ENCODE peak calls at places on chromosomes 16 and 17, in nine cellular contexts. Z is thoracic aorta; R is IMR-90; Q is testis; J is upper lobe of left lung; K is effector memory CD4-positive, alpha-beta T cell; F is OCI-LY7; B is RWPE2; T is AG04450. V is an unnamed sample. For H3K9me3, the result is how much of the 10 kb centered on the place peaks cover.

GRCh38 chr17:16269658-16270057 is 52.6 kb downstream of the PIGL start:
- DNase-seq in Z (no peak), F (no peak), J (no peak), B (no peak), Q (no peak), T (no peak), K (no peak), R (peak), V (no peak)

GRCh38 chr16:54538241-54538640 is 251.7 kb upstream of the IRX3 start:
- DNase-seq in F (no peak), R (no peak), Z (no peak), T (no peak), J (no peak), B (no peak), Q (no peak), K (no peak), V (no peak)

GRCh38 chr17:55825213-55825612 is 74.4 kb downstream of the PCTP start:
- DNase-seq in J (no peak), Z (no peak), B (no peak), R (no peak), K (no peak), T (no peak), Q (no peak), F (peak), V (no peak)

GRCh38 chr16:8184854-8185253 is 405.5 kb downstream of the TMEM114 start:
- DNase-seq in B (no peak), F (no peak), Z (no peak), K (no peak), J (no peak), R (no peak), Q (no peak), T (no peak), V (no peak)

GRCh38 chr17:80485846-80486245 is 9.4 kb upstream of the NPTX1 start:
- DNase-seq in T (no peak), Q (no peak), Z (no peak), K (no peak), F (peak), B (no peak), J (no peak), R (no peak), V (no peak)

GRCh38 chr17:7190276-7190917 is 11.2 kb upstream of the ASGR1 start:
- DNase-seq in Q (no peak), K (no peak), F (no peak), J (no peak), T (no peak), Z (no peak), B (no peak), R (no peak), V (no peak)

GRCh38 chr17:218711-219110 is 37.3 kb upstream of the DOC2B start:
- DNase-seq in F (no peak), Q (no peak), B (peak), R (no peak), T (no peak), Z (no peak), K (no peak), J (no peak), V (no peak)

GRCh38 chr17:21020622-21021021 is 22.2 kb downstream of the USP22 start:
- DNase-seq in K (no peak), B (no peak), J (no peak), F (no peak), Q (no peak), T (no peak), Z (no peak), R (no peak), V (no peak)

GRCh38 chr17:9982159-9982558 is 77.1 kb upstream of the RCVRN start:
- DNase-seq in F (no peak), R (no peak), Z (no peak), Q (no peak), T (no peak), K (no peak), B (no peak), J (no peak), V (no peak)

GRCh38 chr16:70767377-70768204 is 33.4 kb downstream of the VAC14 start:
- DNase-seq in Q (no peak), R (no peak), J (no peak), F (no peak), B (no peak), K (no peak), T (no peak), Z (no peak), V (no peak)

GRCh38 chr16:29994613-29995329 is 646 bp downstream of the HIRIP3 start:
- DNase-seq in Z (no peak), R (peak), F (no peak), T (no peak), B (peak), Q (no peak), J (peak), K (no peak), V (no peak)

GRCh38 chr17:67164298-67164697 is 80.7 kb downstream of the HELZ start:
- DNase-seq in B (no peak), J (no peak), R (no peak), F (no peak), Q (no peak), K (no peak), Z (no peak), T (no peak), V (no peak)

GRCh38 chr16:19304670-19305240 is 19.2 kb downstream of the CLEC19A start:
- DNase-seq in R (no peak), B (no peak), Z (no peak), F (no peak), K (no peak), Q (no peak), J (no peak), T (no peak), V (no peak)

GRCh38 chr16:20884240-20884556 is 16.0 kb downstream of the DCUN1D3 start:
- DNase-seq in F (no peak), K (no peak), J (no peak), R (peak), Z (no peak), T (peak), Q (no peak), B (no peak), V (no peak)

GRCh38 chr17:68740555-68741447 is 139.6 kb upstream of the FAM20A start:
- DNase-seq in B (no peak), Q (no peak), T (no peak), J (no peak), Z (no peak), F (no peak), R (no peak), K (no peak), V (no peak)

GRCh38 chr16:78742501-78743283 is 643.2 kb downstream of the WWOX start:
- DNase-seq in B (no peak), R (peak), T (no peak), Q (peak), J (peak), F (peak), K (peak), Z (no peak), V (peak)

GRCh38 chr17:79859676-79860615 is 20.7 kb upstream of the CBX4 start:
- DNase-seq in Z (no peak), R (no peak), F (no peak), B (no peak), J (no peak), T (no peak), Q (peak), K (no peak), V (no peak)

GRCh38 chr17:9900744-9901143 is 4.3 kb downstream of the RCVRN start:
- DNase-seq in Z (no peak), J (no peak), R (peak), B (no peak), K (no peak), T (no peak), Q (no peak), F (no peak), V (no peak)

GRCh38 chr17:3887811-3888210 is 5.0 kb downstream of the CAMKK1 start:
- DNase-seq in T (no peak), K (no peak), F (no peak), Z (no peak), Q (no peak), B (no peak), J (no peak), R (no peak), V (no peak)

GRCh38 chr17:41873559-41874292 is 8.5 kb upstream of the KLHL11 start:
- DNase-seq in Z (no peak), Q (no peak), R (no peak), K (no peak), J (no peak), F (no peak), T (no peak), B (no peak), V (no peak)

GRCh38 chr17:42132941-42133340 is 10.3 kb downstream of the HSPB9 start:
- DNase-seq in R (peak), T (no peak), F (no peak), K (no peak), J (peak), Q (no peak), Z (no peak), B (no peak), V (no peak)

GRCh38 chr16:15494231-15494630 is 59.8 kb downstream of the BMERB1 start:
- DNase-seq in K (no peak), Q (no peak), B (no peak), T (no peak), R (peak), J (no peak), F (no peak), Z (no peak), V (no peak)

GRCh38 chr17:692116-692515 is 22.5 kb downstream of the VPS53 start:
- DNase-seq in R (peak), Z (no peak), T (no peak), K (no peak), Q (no peak), J (no peak), B (no peak), F (no peak), V (no peak)

GRCh38 chr16:22671301-22672076 is 142.5 kb upstream of the HS3ST2 start:
- DNase-seq in J (no peak), B (no peak), Z (no peak), T (no peak), R (peak), F (no peak), Q (no peak), K (no peak), V (no peak)

GRCh38 chr17:40617678-40618240 is 29.9 kb downstream of the SMARCE1 start:
- DNase-seq in R (no peak), T (no peak), J (no peak), F (no peak), K (no peak), Q (no peak), Z (no peak), B (no peak), V (no peak)

GRCh38 chr17:48871551-48872351 is 20.8 kb upstream of the ATP5MC1 start:
- DNase-seq in K (no peak), Q (peak), T (no peak), B (no peak), Z (no peak), J (peak), R (no peak), F (no peak), V (no peak)

GRCh38 chr17:30443721-30444120 is 33.5 kb upstream of the GOSR1 start:
- DNase-seq in R (no peak), Z (no peak), T (no peak), B (no peak), F (no peak), J (no peak), K (no peak), Q (no peak), V (no peak)

GRCh38 chr16:48590476-48590875 is 19.5 kb downstream of the N4BP1 start:
- DNase-seq in Q (no peak), J (no peak), F (no peak), B (no peak), K (no peak), R (no peak), Z (no peak), T (no peak), V (no peak)

DNA sequence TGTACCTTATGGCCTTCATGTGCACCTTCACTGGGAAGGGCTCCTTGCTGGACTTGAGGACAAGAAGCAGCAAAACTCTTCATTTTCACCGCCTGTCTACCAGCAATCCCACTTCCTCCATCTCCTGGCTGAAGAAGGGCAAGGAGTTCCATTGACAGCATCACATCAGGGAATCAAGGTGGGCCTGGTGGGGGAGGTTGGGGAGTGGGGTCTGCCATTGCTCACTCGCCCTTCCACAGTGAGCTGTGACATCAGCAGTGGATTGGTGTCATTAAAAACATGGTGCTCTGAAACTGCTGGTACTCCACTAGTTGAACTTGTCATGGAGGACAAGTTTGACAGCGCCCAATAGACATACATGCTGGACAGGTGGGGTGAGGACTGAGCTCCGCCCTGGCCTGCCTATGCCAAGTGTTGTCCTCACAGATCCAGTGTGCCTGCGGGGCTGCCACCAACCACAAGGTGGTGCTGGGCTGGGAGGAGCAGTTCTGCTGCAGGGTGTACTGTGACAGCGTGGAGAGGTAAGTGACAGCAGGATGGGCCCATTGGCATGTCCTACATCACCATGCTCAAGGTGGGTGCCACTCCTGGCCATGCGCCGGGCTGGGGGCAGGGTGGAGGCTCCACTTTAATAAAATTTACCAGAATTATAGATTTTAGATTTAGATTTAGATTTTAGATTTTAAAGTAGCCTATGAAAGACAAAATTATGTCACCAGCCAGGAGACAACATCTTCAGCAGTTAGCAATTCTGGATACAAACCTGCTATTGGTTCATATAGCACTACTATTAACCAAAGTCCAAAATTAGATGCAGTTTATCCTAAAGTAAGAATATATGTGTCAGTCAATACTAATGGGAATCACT is 1729.1 kb downstream of the TP53TG3F start:
- DNase-seq in Q (peak), Z (no peak), T (no peak), F (peak), J (no peak), K (no peak), B (no peak), R (no peak), V (no peak)
- H3K9me3 ChIP-seq in Q (under half), Z (under half), T (half or more), F (under half), J (under half), K (under half), B (under half), R (under half), V (under half)

GRCh38 chr17:70006159-70006558 is 68.9 kb upstream of the KCNJ16 start:
- DNase-seq in T (no peak), B (no peak), K (no peak), J (no peak), R (peak), F (no peak), Q (no peak), Z (no peak), V (no peak)
- H3K9me3 ChIP-seq in T (under half), B (under half), K (under half), J (under half), R (under half), F (under half), Q (under half), Z (under half), V (under half)

GRCh38 chr16:35142147-35142808 is 1682.9 kb downstream of the TP53TG3F start:
- DNase-seq in B (no peak), F (no peak), T (no peak), K (no peak), Z (no peak), Q (no peak), R (no peak), J (no peak), V (no peak)

GRCh38 chr16:35144212-35144932 is 1685.0 kb downstream of the TP53TG3F start:
- DNase-seq in B (no peak), Q (no peak), K (no peak), F (no peak), J (no peak), T (no peak), R (no peak), Z (no peak), V (no peak)

GRCh38 chr16:35140293-35140986 is 1681.0 kb downstream of the TP53TG3F start:
- DNase-seq in F (no peak), K (no peak), Q (no peak), J (no peak), Z (no peak), R (no peak), B (no peak), T (no peak), V (no peak)

GRCh38 chr16:35142809-35143192 is 1683.4 kb downstream of the TP53TG3F start:
- DNase-seq in Z (no peak), F (no peak), Q (no peak), B (no peak), R (no peak), T (no peak), K (no peak), J (no peak), V (no peak)

DNA sequence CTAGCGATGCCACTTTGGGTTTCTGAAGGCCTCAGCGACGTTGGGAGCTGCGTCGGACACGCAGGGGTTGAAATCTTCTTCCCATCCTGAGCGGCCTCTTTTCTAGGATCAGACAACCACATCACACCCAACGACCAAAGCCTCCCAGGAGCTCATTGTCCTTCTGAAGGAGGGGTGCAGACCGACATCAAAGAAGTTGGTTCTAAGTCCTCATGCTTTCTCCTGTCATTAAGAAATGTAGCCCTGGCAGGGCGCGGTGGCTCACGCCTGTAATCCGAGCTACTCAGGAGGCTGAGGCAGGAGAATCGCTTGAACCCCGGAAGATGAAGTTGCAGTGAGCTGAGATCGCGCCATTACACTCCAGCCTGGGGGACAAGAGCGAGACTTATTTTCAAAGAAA is 1681.9 kb downstream of the TP53TG3F start:
- DNase-seq in Z (no peak), K (no peak), J (no peak), Q (no peak), R (no peak), B (no peak), T (no peak), F (no peak), V (no peak)
- H3K9me3 ChIP-seq in Z (under half), K (under half), J (under half), Q (under half), R (under half), B (under half), T (half or more), F (under half), V (under half)

GRCh38 chr17:58806046-58806445 is 50.4 kb downstream of the PPM1E start:
- DNase-seq in J (no peak), F (no peak), K (no peak), Z (no peak), R (no peak), B (no peak), Q (no peak), T (no peak), V (no peak)
- H3K9me3 ChIP-seq in J (under half), F (under half), K (under half), Z (under half), R (under half), B (under half), Q (under half), T (under half), V (under half)

GRCh38 chr16:35569413-35569812 is 2110.0 kb downstream of the TP53TG3F start:
- DNase-seq in K (no peak), R (no peak), J (no peak), T (no peak), Z (no peak), Q (no peak), B (no peak), F (no peak), V (no peak)
- H3K9me3 ChIP-seq in K (under half), R (under half), J (under half), T (under half), Z (under half), Q (under half), B (under half), F (under half), V (under half)

V was measured in T-helper 17 cell.